ENCODE peak calls at places on chromosomes 2 and 18, in eight cellular contexts. L is sigmoid colon, R is mammary epithelial cell, J is PC-3, Q is colonic mucosa, G is K562, Y is fibroblast of lung, M is left ventricle myocardium inferior. V is an unnamed sample. For H3K4me1 and H3K9me3, the result is how much of the 10 kb centered on the place peaks cover.

GRCh38 chr2:118845843-118846666 is 1.4 kb downstream of the EN1 start:
- DNase-seq in L (no peak), R (no peak), J (no peak), Q (no peak), G (peak), Y (no peak), M (no peak), V (no peak)

GRCh38 chr2:241882090-241882625 is 12.6 kb downstream of the RTP5 start:
- DNase-seq in L (peak), R (no peak), J (peak), Q (peak), G (peak), Y (no peak), M (peak), V (peak)

GRCh38 chr2:6866239-6866745 is 585 bp upstream of the CMPK2 start:
- DNase-seq in L (peak), R (peak), J (peak), Q (peak), G (peak), Y (peak), M (no peak), V (peak)

GRCh38 chr2:214575030-214575949 is 164.4 kb downstream of the VWC2L start:
- DNase-seq in L (no peak), R (no peak), J (peak), Q (no peak), G (no peak), Y (no peak), M (no peak), V (no peak)

GRCh38 chr2:178298785-178299212 is 104.5 kb downstream of the OSBPL6 start:
- DNase-seq in L (no peak), R (peak), J (peak), Q (no peak), G (no peak), Y (peak), M (no peak), V (no peak)

GRCh38 chr2:237441605-237442004 is 27.6 kb upstream of the COL6A3 start:
- DNase-seq in L (peak), R (no peak), J (no peak), Q (no peak), G (no peak), Y (peak), M (no peak), V (no peak)

GRCh38 chr2:80461505-80462197 is 157.1 kb upstream of the LRRTM1 start:
- DNase-seq in L (no peak), R (no peak), J (no peak), Q (no peak), G (no peak), Y (no peak), M (no peak), V (no peak)

GRCh38 chr2:158539176-158539895 is 82.6 kb downstream of the PKP4 start:
- DNase-seq in L (no peak), R (peak), J (peak), Q (peak), G (no peak), Y (peak), M (no peak), V (no peak)

GRCh38 chr2:68379184-68379708 is 14.2 kb downstream of the PLEK start:
- DNase-seq in L (no peak), R (no peak), J (no peak), Q (no peak), G (no peak), Y (no peak), M (no peak), V (no peak)

GRCh38 chr2:136582631-136583205 is 182.6 kb upstream of the THSD7B start:
- DNase-seq in L (no peak), R (peak), J (peak), Q (peak), G (peak), Y (no peak), M (no peak), V (peak)

GRCh38 chr2:152062130-152063091 is 36.4 kb downstream of the CACNB4 start:
- DNase-seq in L (peak), R (peak), J (no peak), Q (no peak), G (no peak), Y (peak), M (no peak), V (peak)

GRCh38 chr2:194700116-194700515 is 956.9 kb upstream of the SLC39A10 start:
- DNase-seq in L (no peak), R (no peak), J (peak), Q (no peak), G (no peak), Y (no peak), M (no peak), V (no peak)

GRCh38 chr2:168002021-168002553 is 245.3 kb downstream of the STK39 start:
- DNase-seq in L (no peak), R (peak), J (peak), Q (no peak), G (no peak), Y (peak), M (no peak), V (no peak)

GRCh38 chr18:63031439-63031838 is 288.1 kb downstream of the BCL2 start:
- DNase-seq in L (no peak), R (no peak), J (no peak), Q (no peak), G (no peak), Y (no peak), M (no peak), V (no peak)

GRCh38 chr2:159497256-159497655 is 119.1 kb downstream of the BAZ2B start:
- DNase-seq in L (no peak), R (peak), J (peak), Q (peak), G (peak), Y (peak), M (no peak), V (no peak)

GRCh38 chr18:23237524-23238151 is 102.4 kb downstream of the CABLES1 start:
- DNase-seq in L (peak), R (peak), J (no peak), Q (peak), G (peak), Y (peak), M (peak), V (peak)

GRCh38 chr2:232502513-232502900 is 14.9 kb upstream of the ECEL1 start:
- DNase-seq in L (no peak), R (no peak), J (no peak), Q (no peak), G (no peak), Y (no peak), M (no peak), V (no peak)

GRCh38 chr2:45890094-45890646 is 238.7 kb downstream of the PRKCE start:
- DNase-seq in L (no peak), R (no peak), J (no peak), Q (no peak), G (no peak), Y (no peak), M (no peak), V (no peak)

GRCh38 chr18:75439356-75439755 is 11.9 kb upstream of the SMIM21 start:
- DNase-seq in L (no peak), R (no peak), J (no peak), Q (no peak), G (no peak), Y (no peak), M (no peak), V (no peak)

GRCh38 chr2:97011977-97012569 is 25.7 kb upstream of the FAM178B start:
- DNase-seq in L (no peak), R (peak), J (peak), Q (no peak), G (no peak), Y (peak), M (no peak), V (peak)

GRCh38 chr2:105490956-105491355 is 92.1 kb upstream of the FHL2 start:
- DNase-seq in L (no peak), R (no peak), J (no peak), Q (peak), G (no peak), Y (no peak), M (no peak), V (no peak)

GRCh38 chr18:48842259-48843061 is 108.3 kb downstream of the SMAD7 start:
- DNase-seq in L (no peak), R (no peak), J (no peak), Q (no peak), G (peak), Y (no peak), M (no peak), V (no peak)

GRCh38 chr18:10406172-10406663 is 48.2 kb upstream of the APCDD1 start:
- DNase-seq in L (no peak), R (no peak), J (no peak), Q (no peak), G (no peak), Y (no peak), M (no peak), V (no peak)

GRCh38 chr18:45837283-45838070 is 12.0 kb downstream of the SIGLEC15 start:
- DNase-seq in L (no peak), R (no peak), J (no peak), Q (peak), G (no peak), Y (peak), M (peak), V (peak)

GRCh38 chr2:53445376-53446072 is 322.1 kb upstream of the CHAC2 start:
- DNase-seq in L (no peak), R (peak), J (peak), Q (no peak), G (no peak), Y (peak), M (no peak), V (no peak)

GRCh38 chr2:223884399-223884798 is 47.0 kb upstream of the AP1S3 start:
- DNase-seq in L (no peak), R (no peak), J (no peak), Q (no peak), G (no peak), Y (no peak), M (no peak), V (no peak)

GRCh38 chr18:46720521-46720920 is 36.3 kb downstream of the ST8SIA5 start:
- DNase-seq in L (no peak), R (no peak), J (no peak), Q (no peak), G (no peak), Y (no peak), M (no peak), V (no peak)

GRCh38 chr2:37877457-37878315 is 47.4 kb upstream of the RMDN2 start:
- DNase-seq in L (no peak), R (peak), J (peak), Q (peak), G (peak), Y (peak), M (no peak), V (peak)

GRCh38 chr2:164967781-164968228 is 12.5 kb upstream of the SLC38A11 start:
- DNase-seq in L (no peak), R (peak), J (peak), Q (no peak), G (no peak), Y (peak), M (no peak), V (no peak)

GRCh38 chr2:180017764-180018163 is 10.7 kb upstream of the CWC22 start:
- DNase-seq in L (no peak), R (peak), J (peak), Q (no peak), G (no peak), Y (peak), M (no peak), V (no peak)

GRCh38 chr2:239108459-239108858 is 260.6 kb downstream of the TWIST2 start:
- DNase-seq in L (no peak), R (no peak), J (no peak), Q (no peak), G (no peak), Y (no peak), M (no peak), V (no peak)

GRCh38 chr2:228771719-228772254 is 499.3 kb downstream of the PID1 start:
- DNase-seq in L (no peak), R (no peak), J (no peak), Q (no peak), G (no peak), Y (peak), M (no peak), V (no peak)

GRCh38 chr2:241241669-241242068 is 53.2 kb downstream of the ANO7 start:
- DNase-seq in L (no peak), R (no peak), J (no peak), Q (no peak), G (no peak), Y (no peak), M (no peak), V (no peak)

GRCh38 chr2:172251231-172251630 is 148.5 kb upstream of the DLX2 start:
- DNase-seq in L (no peak), R (peak), J (peak), Q (no peak), G (no peak), Y (peak), M (no peak), V (no peak)

GRCh38 chr2:140023291-140023690 is 1243.1 kb upstream of the NXPH2 start:
- DNase-seq in L (no peak), R (no peak), J (no peak), Q (no peak), G (no peak), Y (no peak), M (no peak), V (no peak)

GRCh38 chr18:53148056-53148574 is 808.1 kb downstream of the DCC start:
- DNase-seq in L (no peak), R (no peak), J (no peak), Q (no peak), G (no peak), Y (no peak), M (no peak), V (no peak)

GRCh38 chr18:25109484-25109883 is 242.5 kb downstream of the ZNF521 start:
- DNase-seq in L (no peak), R (no peak), J (no peak), Q (no peak), G (no peak), Y (peak), M (no peak), V (no peak)

DNA sequence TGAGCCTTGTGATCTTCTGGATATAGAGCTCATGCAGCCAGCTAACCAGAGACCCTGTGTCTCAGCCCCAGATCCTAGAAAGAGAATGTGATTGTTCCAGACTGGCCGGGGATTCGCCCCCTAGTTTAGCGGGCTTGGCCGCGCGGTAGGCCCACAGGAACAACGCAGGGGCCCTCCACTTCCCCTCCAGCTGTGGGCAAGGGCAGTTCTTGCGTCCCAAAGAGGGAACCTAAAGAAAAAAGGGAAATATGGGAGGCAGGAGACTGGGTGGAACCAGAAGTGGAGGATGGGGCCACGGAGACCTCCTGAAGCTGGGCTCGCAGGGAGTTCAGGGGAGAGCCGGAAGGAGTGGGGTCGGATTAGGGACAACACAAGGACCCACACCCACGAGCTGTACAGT is 18.1 kb downstream of the GNLY start:
- DNase-seq in L (no peak), R (no peak), J (no peak), Q (no peak), G (no peak), Y (no peak), M (peak), V (no peak)
- H3K4me1 ChIP-seq in L (under half), R (under half), J (under half), Q (under half), G (under half), Y (under half), M (half or more), V (under half)

GRCh38 chr2:4151521-4151920 is 448.1 kb downstream of the DCDC2C start:
- DNase-seq in L (no peak), R (no peak), J (no peak), Q (no peak), G (no peak), Y (no peak), M (no peak), V (no peak)
- H3K9me3 ChIP-seq in L (under half), R (under half), J (under half), Q (under half), G (under half), Y (under half), M (under half), V (under half)

GRCh38 chr2:181891258-181891965 is at the start of gene ITPRID2:
- DNase-seq in L (peak), R (peak), J (peak), Q (peak), G (peak), Y (peak), M (peak), V (peak)
- TF ChIP-seq CTCF in L (no peak), R (no peak), J (no peak), Q (no peak), G (peak), Y (peak), M (peak), V (peak)

GRCh38 chr18:57791911-57792310 is 11.2 kb downstream of the ATP8B1 start:
- DNase-seq in L (no peak), R (no peak), J (no peak), Q (no peak), G (no peak), Y (no peak), M (no peak), V (no peak)

GRCh38 chr18:57789105-57789504 is 14.0 kb downstream of the ATP8B1 start:
- DNase-seq in L (no peak), R (peak), J (peak), Q (no peak), G (no peak), Y (peak), M (no peak), V (no peak)

GRCh38 chr18:57789759-57790158 is 13.4 kb downstream of the ATP8B1 start:
- DNase-seq in L (no peak), R (no peak), J (peak), Q (no peak), G (no peak), Y (peak), M (no peak), V (no peak)

GRCh38 chr18:57791192-57791591 is 11.9 kb downstream of the ATP8B1 start:
- DNase-seq in L (no peak), R (no peak), J (no peak), Q (no peak), G (no peak), Y (no peak), M (no peak), V (no peak)

DNA sequence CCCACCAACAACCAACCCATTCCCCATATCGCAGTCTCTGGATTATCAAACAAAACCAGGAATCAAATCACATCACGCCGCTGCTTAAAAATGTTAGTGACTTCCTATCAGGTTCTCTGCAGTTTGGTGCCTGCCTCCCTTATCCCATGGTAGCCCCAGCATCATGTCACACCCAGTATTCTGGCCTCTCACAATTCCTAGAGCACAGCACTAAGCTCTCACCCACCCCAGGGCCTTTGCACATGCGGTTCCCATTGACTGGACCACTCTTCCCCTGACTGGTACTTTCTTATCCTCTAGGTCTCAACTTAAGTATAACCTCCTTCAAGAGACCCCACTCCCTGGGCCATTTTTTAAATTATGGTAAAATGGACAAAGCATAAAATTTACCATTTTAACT is 12.8 kb downstream of the ATP8B1 start:
- DNase-seq in L (no peak), R (no peak), J (no peak), Q (no peak), G (no peak), Y (no peak), M (no peak), V (no peak)
- H3K4me1 ChIP-seq in L (half or more), R (under half), J (half or more), Q (under half), G (under half), Y (under half), M (half or more), V (under half)

GRCh38 chr2:126942427-126943203 is 43.9 kb downstream of the TEX51 start:
- DNase-seq in L (no peak), R (no peak), J (no peak), Q (no peak), G (no peak), Y (no peak), M (no peak), V (no peak)

GRCh38 chr2:126936219-126936618 is 37.5 kb downstream of the TEX51 start:
- DNase-seq in L (no peak), R (no peak), J (no peak), Q (no peak), G (no peak), Y (no peak), M (no peak), V (no peak)

GRCh38 chr2:126935774-126936173 is 37.1 kb downstream of the TEX51 start:
- DNase-seq in L (no peak), R (no peak), J (no peak), Q (no peak), G (no peak), Y (no peak), M (no peak), V (no peak)

GRCh38 chr2:126943612-126944011 is 44.9 kb downstream of the TEX51 start:
- DNase-seq in L (no peak), R (no peak), J (no peak), Q (no peak), G (no peak), Y (no peak), M (no peak), V (no peak)

GRCh38 chr2:126940331-126940730 is 41.6 kb downstream of the TEX51 start:
- DNase-seq in L (no peak), R (no peak), J (no peak), Q (no peak), G (no peak), Y (no peak), M (no peak), V (no peak)
- H3K9me3 ChIP-seq in L (under half), R (under half), J (under half), Q (under half), G (under half), Y (under half), M (under half), V (under half)

DNA sequence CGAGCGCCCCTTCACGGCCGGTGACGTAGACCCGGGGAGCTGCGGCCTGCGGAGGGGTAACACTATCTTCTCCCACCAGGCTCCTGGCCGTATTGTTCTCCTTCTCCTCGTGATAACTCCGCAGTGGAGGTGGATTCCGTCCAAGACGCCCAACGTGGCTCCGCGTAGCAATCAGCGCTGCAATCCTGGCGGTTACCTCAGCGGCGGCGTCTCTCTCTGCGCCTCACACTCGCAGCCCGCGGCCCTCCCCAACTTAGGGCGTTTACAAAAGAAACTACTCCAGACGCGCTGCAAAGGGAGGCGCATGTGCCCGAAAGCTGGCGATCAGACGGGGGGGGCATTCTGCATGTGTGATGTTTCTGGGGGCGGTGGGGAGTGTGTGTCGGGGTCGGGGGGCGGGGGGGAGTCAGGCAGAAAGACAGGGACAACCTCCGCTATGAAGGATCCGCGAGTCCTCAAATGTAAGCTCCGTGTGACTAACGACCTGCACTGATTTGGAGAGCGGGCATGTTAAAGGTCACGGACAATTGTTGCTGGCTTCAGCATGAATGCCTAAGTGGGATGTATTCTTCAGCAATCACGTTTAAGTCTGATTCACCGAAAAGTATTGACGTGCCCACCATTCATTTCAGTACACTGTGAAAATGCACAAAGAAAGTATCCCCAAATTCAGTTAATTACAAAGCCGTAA is 1.3 kb upstream of the ZNF516 start:
- DNase-seq in L (peak), R (no peak), J (no peak), Q (peak), G (peak), Y (peak), M (peak), V (peak)
- TF ChIP-seq CTCF in L (no peak), R (no peak), J (no peak), Q (no peak), G (no peak), Y (no peak), M (no peak), V (no peak)

DNA sequence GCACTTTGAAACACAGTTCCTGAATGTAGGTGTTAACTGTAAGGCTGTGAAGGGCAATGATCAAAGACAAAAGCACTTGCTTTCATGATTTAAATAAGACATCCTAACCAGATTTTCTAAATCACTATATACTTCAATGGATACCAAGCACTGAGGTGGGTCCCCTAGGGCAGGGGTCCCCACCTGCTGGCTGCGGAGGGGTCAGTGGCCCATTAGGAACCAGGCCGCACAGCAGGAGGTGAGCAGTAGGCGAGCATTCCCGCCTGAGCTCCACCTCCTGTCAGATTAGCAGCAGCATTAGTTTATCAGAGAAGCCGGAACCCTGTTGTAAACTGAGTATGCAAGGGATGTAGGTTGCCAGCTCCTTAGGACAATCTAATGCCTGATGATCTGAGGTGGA is 7.1 kb downstream of the NFE2L2 start:
- DNase-seq in L (no peak), R (no peak), J (no peak), Q (no peak), G (no peak), Y (no peak), M (no peak), V (no peak)
- H3K4me1 ChIP-seq in L (half or more), R (half or more), J (under half), Q (under half), G (under half), Y (under half), M (half or more), V (half or more)

V was measured in testis.